ENCODE peak calls at places on chromosomes 5 and 9, in nine cellular contexts. R, H, M, D, T, N, J, B and X are unnamed samples.

GRCh38 chr5:107320851-107321250 is 349.9 kb downstream of the EFNA5 start:
- DNase-seq in H (no peak), T (no peak), N (no peak), R (no peak), J (no peak), B (no peak), M (peak; percentile 75), D (no peak), X (no peak)

GRCh38 chr9:85310531-85311070 is 431.2 kb downstream of the AGTPBP1 start:
- DNase-seq in N (no peak), H (no peak), B (no peak), T (no peak), M (no peak), D (no peak), J (no peak), R (no peak), X (no peak)

GRCh38 chr5:54701179-54701578 is 183.6 kb downstream of the SNX18 start:
- DNase-seq in H (peak; percentile 86), J (peak; percentile 87), B (no peak), M (peak; percentile 99), D (peak; percentile 94), N (peak; percentile 95), T (no peak), R (no peak), X (no peak)

GRCh38 chr9:136531904-136532798 is 13.7 kb downstream of the NOTCH1 start:
- DNase-seq in N (no peak), H (no peak), T (no peak), M (no peak), B (no peak), J (no peak), R (no peak), D (no peak), X (no peak)

GRCh38 chr9:123861086-123861707 is 68.7 kb downstream of the DENND1A start:
- DNase-seq in N (no peak), D (no peak), J (no peak), H (no peak), M (no peak), B (no peak), R (no peak), T (no peak), X (no peak)

GRCh38 chr9:5402217-5402616 is 35.5 kb downstream of the PLGRKT start:
- DNase-seq in D (no peak), B (no peak), T (no peak), H (no peak), N (no peak), R (no peak), M (no peak), J (no peak), X (no peak)

GRCh38 chr5:178667685-178668084 is 40.8 kb upstream of the CLK4 start:
- DNase-seq in N (no peak), D (no peak), J (no peak), M (no peak), R (no peak), T (no peak), H (no peak), B (no peak), X (no peak)

GRCh38 chr5:154899107-154899816 is 38.7 kb downstream of the GEMIN5 start:
- DNase-seq in T (no peak), J (no peak), N (no peak), M (no peak), B (no peak), D (peak; percentile 29), H (no peak), R (peak; percentile 20), X (no peak)

GRCh38 chr9:15942806-15943424 is 390.1 kb downstream of the CCDC171 start:
- DNase-seq in N (no peak), B (no peak), H (no peak), R (no peak), T (no peak), D (no peak), J (no peak), M (peak; percentile 6), X (no peak)

GRCh38 chr9:22169243-22169642 is 160.1 kb upstream of the CDKN2B start:
- DNase-seq in T (no peak), M (peak; percentile 63), B (no peak), D (peak; percentile 50), N (no peak), J (no peak), R (no peak), H (no peak), X (no peak)

GRCh38 chr5:40165789-40166728 is 513.7 kb upstream of the PTGER4 start:
- DNase-seq in M (peak; percentile 6), D (peak; percentile 38), B (no peak), N (no peak), T (no peak), H (no peak), J (no peak), R (no peak), X (no peak)

GRCh38 chr5:38662088-38662487 is 105.6 kb upstream of the LIFR start:
- DNase-seq in N (no peak), M (no peak), R (no peak), H (no peak), D (no peak), T (no peak), J (no peak), B (no peak), X (no peak)

GRCh38 chr9:69919461-69920061 is 98.9 kb downstream of the CFAP95 start:
- DNase-seq in H (no peak), B (no peak), T (no peak), R (no peak), N (peak; percentile 40), J (no peak), M (peak; percentile 80), D (peak; percentile 73), X (no peak)

GRCh38 chr5:65059681-65060598 is 291.2 kb downstream of the CWC27 start:
- DNase-seq in T (no peak), M (peak; percentile 45), H (no peak), J (no peak), B (no peak), D (no peak), N (peak; percentile 49), R (no peak), X (no peak)

GRCh38 chr9:89621031-89621430 is 16.2 kb downstream of the GADD45G start:
- DNase-seq in B (no peak), N (no peak), D (no peak), T (no peak), M (no peak), H (no peak), J (no peak), R (no peak), X (no peak)

GRCh38 chr5:146338774-146339714 is at the start of gene POU4F3:
- DNase-seq in B (peak; percentile 58), T (peak; percentile 81), M (no peak), R (no peak), N (no peak), J (peak; percentile 19), H (no peak), D (no peak), X (no peak)

GRCh38 chr9:135085830-135086546 is 1.5 kb upstream of the OLFM1 start:
- DNase-seq in M (peak; percentile 64), N (no peak), R (peak; percentile 30), J (peak; percentile 76), D (peak; percentile 37), B (peak; percentile 95), T (peak; percentile 98), H (no peak), X (no peak)

GRCh38 chr9:129343697-129344375 is 165.8 kb upstream of the IER5L start:
- DNase-seq in D (no peak), N (no peak), B (no peak), J (peak; percentile 85), R (peak; percentile 61), H (no peak), M (peak; percentile 66), T (no peak), X (peak; percentile 96)
- TF ChIP-seq CTCF in D (no peak), N (no peak), B (no peak), J (no peak), R (no peak), H (no peak), M (peak; percentile 15), T (no peak), X (peak; percentile 24)

GRCh38 chr5:128053291-128053954 is 30.1 kb upstream of the SLC12A2 start:
- DNase-seq in H (no peak), T (no peak), R (no peak), D (peak; percentile 9), N (peak; percentile 4), J (no peak), M (peak; percentile 27), B (no peak), X (no peak)
- TF ChIP-seq CTCF in H (no peak), T (no peak), R (no peak), D (no peak), N (no peak), J (no peak), M (no peak), B (no peak), X (no peak)

GRCh38 chr5:174329738-174330137 is 284.2 kb downstream of the NSG2 start:
- DNase-seq in B (no peak), T (no peak), H (no peak), M (no peak), N (peak; percentile 67), R (no peak), D (peak; percentile 12), J (no peak), X (no peak)
- TF ChIP-seq CTCF in B (no peak), T (no peak), H (no peak), M (no peak), N (no peak), R (no peak), D (no peak), J (no peak), X (no peak)

DNA sequence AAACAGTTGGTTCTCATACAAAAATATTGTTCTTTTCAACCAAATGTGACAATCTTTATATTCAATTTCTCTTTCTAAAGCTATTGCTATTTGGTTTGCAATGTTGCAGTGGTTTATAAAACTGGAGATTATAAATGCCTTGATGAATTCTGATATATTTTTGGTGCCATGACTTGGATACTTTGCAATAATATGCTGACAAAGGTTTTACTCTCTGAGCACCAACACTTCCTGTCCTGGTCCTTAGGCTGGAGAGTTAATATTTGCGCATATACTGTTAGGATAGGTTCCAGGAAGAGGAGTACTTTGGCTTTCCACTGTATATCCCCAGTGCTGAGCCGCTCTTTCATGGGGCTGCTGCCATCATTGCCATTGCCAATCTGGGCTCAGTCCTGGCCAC is 139.5 kb downstream of the ZCCHC7 start:
- DNase-seq in J (no peak), D (no peak), M (no peak), H (no peak), T (no peak), B (no peak), N (no peak), R (no peak), X (no peak)
- TF ChIP-seq CTCF in J (no peak), D (no peak), M (no peak), H (no peak), T (no peak), B (no peak), N (no peak), R (no peak), X (no peak)

GRCh38 chr5:73218552-73219171 is 45.7 kb downstream of the TMEM174 start:
- DNase-seq in T (no peak), B (no peak), N (no peak), H (no peak), M (peak; percentile 63), J (peak; percentile 42), D (peak; percentile 71), R (no peak), X (no peak)
- TF ChIP-seq CTCF in T (no peak), B (peak; percentile 36), N (peak; percentile 63), H (peak; percentile 77), M (peak; percentile 57), J (peak; percentile 55), D (peak; percentile 63), R (no peak), X (no peak)

GRCh38 chr5:180618830-180619562 is 27.7 kb upstream of the SCGB3A1 start:
- DNase-seq in J (no peak), B (peak; percentile 64), D (peak; percentile 36), N (no peak), H (no peak), R (no peak), T (peak; percentile 85), M (peak; percentile 53), X (no peak)
- TF ChIP-seq CTCF in J (no peak), B (peak; percentile 61), D (peak; percentile 54), N (peak; percentile 45), H (peak; percentile 57), R (no peak), T (no peak), M (peak; percentile 37), X (no peak)